ENCODE peak calls at places on chromosome 1, in four cellular contexts. M is SK-N-SH, I is GM12878, R is HepG2. A is an unnamed sample.
A peak's percentile ranks its signal among the peaks of the same experiment; 100 is the strongest.

GRCh38 chr1:26696191-26696644 is 403 bp downstream of the ARID1A start:
- DNase-seq in M (peak; percentile 73), I (no peak), R (no peak), A (no peak)

GRCh38 chr1:42312576-42313212 is 22.3 kb downstream of the FOXJ3 start:
- DNase-seq in M (no peak), I (no peak), R (no peak), A (no peak)

GRCh38 chr1:155646307-155646706 is 36.3 kb downstream of the MSTO1 start:
- DNase-seq in M (no peak), I (no peak), R (no peak), A (no peak)

GRCh38 chr1:243763806-243764205 is 86.2 kb downstream of the AKT3 start:
- DNase-seq in M (no peak), I (no peak), R (no peak), A (no peak)

GRCh38 chr1:113980120-113980519 is 846 bp downstream of the OLFML3 start:
- DNase-seq in M (no peak), I (no peak), R (no peak), A (no peak)

GRCh38 chr1:63701187-63701586 is 72.6 kb upstream of the ROR1 start:
- DNase-seq in M (no peak), I (no peak), R (no peak), A (peak; percentile 89)

GRCh38 chr1:76068542-76068941 is 6.0 kb upstream of the ST6GALNAC3 start:
- DNase-seq in M (no peak), I (no peak), R (peak; percentile 21), A (no peak)

GRCh38 chr1:200959341-200959985 is 64.1 kb downstream of the KIF21B start:
- DNase-seq in M (no peak), I (no peak), R (no peak), A (no peak)

GRCh38 chr1:31371560-31371959 is 1.3 kb downstream of the FABP3 start:
- DNase-seq in M (no peak), I (no peak), R (peak; percentile 20), A (no peak)

GRCh38 chr1:119069682-119070081 is 70.8 kb downstream of the WARS2 start:
- DNase-seq in M (no peak), I (no peak), R (no peak), A (no peak)
- TF ChIP-seq PBX3 in M (no peak), I (no peak), R (no peak), A (no peak)

GRCh38 chr1:180248731-180249681 is 18.9 kb downstream of the LHX4 start:
- DNase-seq in M (peak; percentile 58), I (no peak), R (no peak), A (no peak)
- TF ChIP-seq PBX3 in M (no peak), I (no peak), R (no peak), A (no peak)

GRCh38 chr1:92883297-92883696 is 51.5 kb downstream of the RPL5 start:
- DNase-seq in M (no peak), I (no peak), R (no peak), A (no peak)

GRCh38 chr1:92879316-92879968 is 47.6 kb downstream of the RPL5 start:
- DNase-seq in M (peak; percentile 27), I (no peak), R (no peak), A (no peak)

GRCh38 chr1:92884195-92884594 is 52.4 kb downstream of the RPL5 start:
- DNase-seq in M (no peak), I (no peak), R (no peak), A (no peak)

GRCh38 chr1:92881391-92881790 is 49.6 kb downstream of the RPL5 start:
- DNase-seq in M (no peak), I (no peak), R (no peak), A (no peak)

DNA sequence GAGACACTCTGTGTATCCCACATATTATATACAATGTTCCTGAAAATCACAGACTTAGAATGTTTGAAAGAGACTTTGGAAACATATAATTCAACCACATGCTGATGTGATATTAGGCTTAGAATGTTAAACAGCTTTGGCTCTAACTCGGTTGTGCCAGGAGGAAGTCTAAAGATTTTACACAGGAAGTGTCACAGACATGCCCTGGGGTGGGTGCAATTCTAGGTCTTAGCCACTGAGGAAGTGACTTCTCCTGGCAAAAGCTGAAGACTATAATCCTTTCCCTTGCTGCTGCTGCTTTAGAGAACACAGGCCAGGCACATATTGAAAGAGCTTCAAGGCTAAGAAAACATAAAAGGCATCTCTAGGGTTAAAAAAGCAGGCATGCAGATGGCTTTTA is 51.0 kb downstream of the RPL5 start:
- DNase-seq in M (peak; percentile 2), I (no peak), R (no peak), A (no peak)
- TF ChIP-seq PBX3 in M (no peak), I (no peak), R (no peak), A (no peak)

GRCh38 chr1:57874426-57874825 is 450.6 kb upstream of the DAB1 start:
- DNase-seq in M (no peak), I (no peak), R (no peak), A (no peak)
- TF ChIP-seq PBX3 in M (peak; percentile 37), I (no peak), R (no peak), A (no peak)

A was measured in A549.